ENCODE peak calls at places on chromosomes 1 and 21, in nine cellular contexts. U is lung, P is adipocyte, V is OCI-LY7, E is mammary epithelial cell, R is transverse colon, Y is brain microvascular endothelial cell, S is SK-N-SH, N is kidney epithelial cell. A is an unnamed sample.

GRCh38 chr1:227890451-227891222 is 57.1 kb downstream of the WNT9A start:
- DNase-seq in U (no peak), P (no peak), V (no peak), E (no peak), R (no peak), Y (no peak), S (peak; percentile 20), N (no peak), A (peak; percentile 2)

GRCh38 chr1:216627252-216627651 is 96.0 kb downstream of the ESRRG start:
- DNase-seq in U (no peak), P (no peak), V (no peak), E (no peak), R (no peak), Y (no peak), S (no peak), N (no peak), A (no peak)

GRCh38 chr1:221634606-221635005 is 107.3 kb downstream of the DUSP10 start:
- DNase-seq in U (no peak), P (no peak), V (no peak), E (no peak), R (no peak), Y (no peak), S (no peak), N (no peak), A (no peak)

GRCh38 chr1:51165540-51165939 is 63.5 kb downstream of the C1orf185 start:
- DNase-seq in U (no peak), P (no peak), V (no peak), E (no peak), R (no peak), Y (no peak), S (no peak), N (no peak), A (no peak)

GRCh38 chr1:4654764-4655673 is 610 bp downstream of the AJAP1 start:
- DNase-seq in U (no peak), P (no peak), V (no peak), E (peak; percentile 1), R (no peak), Y (no peak), S (peak; percentile 82), N (no peak), A (no peak)

GRCh38 chr1:23585321-23586022 is 26.2 kb upstream of the ID3 start:
- DNase-seq in U (no peak), P (peak; percentile 97), V (no peak), E (peak; percentile 96), R (no peak), Y (peak; percentile 94), S (no peak), N (peak; percentile 81), A (no peak)

GRCh38 chr1:175129644-175129996 is 62.0 kb downstream of the TNN start:
- DNase-seq in U (no peak), P (no peak), V (no peak), E (no peak), R (no peak), Y (no peak), S (no peak), N (no peak), A (no peak)

GRCh38 chr1:36513676-36514473 is 31.2 kb upstream of the CSF3R start:
- DNase-seq in U (no peak), P (no peak), V (no peak), E (no peak), R (no peak), Y (no peak), S (no peak), N (no peak), A (no peak)

GRCh38 chr1:201447911-201448871 is 20.8 kb downstream of the PHLDA3 start:
- DNase-seq in U (peak; percentile 75), P (peak; percentile 79), V (peak; percentile 77), E (peak; percentile 84), R (peak; percentile 82), Y (peak; percentile 65), S (peak; percentile 80), N (no peak), A (peak; percentile 65)

GRCh38 chr21:27366846-27367245 is 400.0 kb upstream of the ADAMTS5 start:
- DNase-seq in U (no peak), P (no peak), V (no peak), E (no peak), R (no peak), Y (no peak), S (no peak), N (no peak), A (no peak)

GRCh38 chr21:35044770-35045538 is 4.1 kb downstream of the RUNX1 start:
- DNase-seq in U (no peak), P (no peak), V (no peak), E (no peak), R (no peak), Y (no peak), S (no peak), N (no peak), A (no peak)

GRCh38 chr1:43789604-43790288 is 82.4 kb downstream of the ST3GAL3 start:
- DNase-seq in U (no peak), P (no peak), V (no peak), E (peak; percentile 29), R (no peak), Y (no peak), S (no peak), N (no peak), A (no peak)

GRCh38 chr1:109547412-109548320 is 749 bp upstream of the GNAI3 start:
- DNase-seq in U (no peak), P (peak; percentile 63), V (peak; percentile 39), E (peak; percentile 36), R (peak; percentile 47), Y (no peak), S (no peak), N (no peak), A (no peak)

GRCh38 chr1:221076467-221076866 is 197.2 kb downstream of the HLX start:
- DNase-seq in U (no peak), P (peak; percentile 32), V (no peak), E (no peak), R (no peak), Y (no peak), S (no peak), N (no peak), A (no peak)

GRCh38 chr1:1833916-1834325 is 55.7 kb upstream of the NADK start:
- DNase-seq in U (no peak), P (no peak), V (peak; percentile 98), E (no peak), R (no peak), Y (peak; percentile 56), S (no peak), N (peak; percentile 64), A (peak; percentile 68)
- H3K36me3 ChIP-seq in U (no peaks in the 10 kb centered on the region), P (peaks cover 35% of the 10 kb centered on the region), V (peaks cover 86% of the 10 kb centered on the region), E (peaks cover 29% of the 10 kb centered on the region), R (no peaks in the 10 kb centered on the region), Y (peaks cover 47% of the 10 kb centered on the region), S (peaks cover 3% of the 10 kb centered on the region), N (no peaks in the 10 kb centered on the region), A (peaks cover 34% of the 10 kb centered on the region)

GRCh38 chr21:44999972-45000636 is 60.3 kb downstream of the SLX9 start:
- DNase-seq in U (no peak), P (no peak), V (no peak), E (peak; percentile 26), R (no peak), Y (no peak), S (no peak), N (no peak), A (peak; percentile 4)
- H3K36me3 ChIP-seq in U (no peaks in the 10 kb centered on the region), P (no peaks in the 10 kb centered on the region), V (no peaks in the 10 kb centered on the region), E (no peaks in the 10 kb centered on the region), R (no peaks in the 10 kb centered on the region), Y (no peaks in the 10 kb centered on the region), S (no peaks in the 10 kb centered on the region), N (no peaks in the 10 kb centered on the region), A (no peaks in the 10 kb centered on the region)

DNA sequence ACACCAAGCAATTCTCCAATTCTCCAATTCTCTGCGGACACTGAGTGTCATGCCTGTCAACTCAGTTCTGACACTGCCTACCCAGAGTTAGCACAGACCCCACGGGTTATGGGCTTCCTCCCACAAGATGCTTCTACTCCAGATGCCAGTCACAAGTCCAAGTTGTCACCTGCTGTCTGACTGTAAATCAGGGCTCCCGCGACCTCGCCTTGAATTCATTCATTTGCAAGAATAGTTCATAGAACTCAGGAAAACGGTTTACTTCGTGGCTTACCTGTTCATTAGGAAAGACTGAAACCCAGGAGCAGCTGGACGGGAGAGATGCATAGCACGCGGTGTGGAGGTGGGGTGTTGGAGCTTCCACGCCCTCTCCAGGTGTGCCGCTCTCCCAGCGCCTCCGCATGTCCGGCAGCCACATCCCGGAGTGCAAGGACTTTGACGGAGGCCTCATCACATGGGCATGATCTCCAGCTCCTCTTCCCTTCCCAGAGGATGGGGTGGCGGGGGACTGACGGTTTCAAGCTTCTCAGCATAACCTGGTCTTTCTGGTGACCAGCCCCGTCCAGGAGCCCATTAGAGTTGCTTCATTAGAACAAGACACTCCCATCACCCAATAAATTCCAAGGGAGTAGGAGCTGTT is 154.6 kb downstream of the PGBD5 start:
- DNase-seq in U (no peak), P (no peak), V (no peak), E (no peak), R (no peak), Y (no peak), S (no peak), N (no peak), A (no peak)
- H3K36me3 ChIP-seq in U (peaks cover 3% of the 10 kb centered on the region), P (peaks cover 71% of the 10 kb centered on the region), V (peaks cover 26% of the 10 kb centered on the region), E (peaks cover 12% of the 10 kb centered on the region), R (no peaks in the 10 kb centered on the region), Y (peaks cover 16% of the 10 kb centered on the region), S (peaks cover 37% of the 10 kb centered on the region), N (no peaks in the 10 kb centered on the region), A (peaks cover 15% of the 10 kb centered on the region)

GRCh38 chr1:223783676-223784075 is 62.1 kb downstream of the TP53BP2 start:
- DNase-seq in U (no peak), P (no peak), V (no peak), E (no peak), R (no peak), Y (no peak), S (no peak), N (no peak), A (no peak)

GRCh38 chr1:223785808-223786207 is 59.9 kb downstream of the TP53BP2 start:
- DNase-seq in U (no peak), P (no peak), V (no peak), E (no peak), R (no peak), Y (no peak), S (no peak), N (no peak), A (no peak)

GRCh38 chr1:223792046-223792445 is 53.7 kb downstream of the TP53BP2 start:
- DNase-seq in U (no peak), P (no peak), V (no peak), E (no peak), R (no peak), Y (no peak), S (no peak), N (no peak), A (no peak)

GRCh38 chr1:223784541-223784940 is 61.2 kb downstream of the TP53BP2 start:
- DNase-seq in U (no peak), P (no peak), V (no peak), E (no peak), R (no peak), Y (no peak), S (no peak), N (no peak), A (no peak)

DNA sequence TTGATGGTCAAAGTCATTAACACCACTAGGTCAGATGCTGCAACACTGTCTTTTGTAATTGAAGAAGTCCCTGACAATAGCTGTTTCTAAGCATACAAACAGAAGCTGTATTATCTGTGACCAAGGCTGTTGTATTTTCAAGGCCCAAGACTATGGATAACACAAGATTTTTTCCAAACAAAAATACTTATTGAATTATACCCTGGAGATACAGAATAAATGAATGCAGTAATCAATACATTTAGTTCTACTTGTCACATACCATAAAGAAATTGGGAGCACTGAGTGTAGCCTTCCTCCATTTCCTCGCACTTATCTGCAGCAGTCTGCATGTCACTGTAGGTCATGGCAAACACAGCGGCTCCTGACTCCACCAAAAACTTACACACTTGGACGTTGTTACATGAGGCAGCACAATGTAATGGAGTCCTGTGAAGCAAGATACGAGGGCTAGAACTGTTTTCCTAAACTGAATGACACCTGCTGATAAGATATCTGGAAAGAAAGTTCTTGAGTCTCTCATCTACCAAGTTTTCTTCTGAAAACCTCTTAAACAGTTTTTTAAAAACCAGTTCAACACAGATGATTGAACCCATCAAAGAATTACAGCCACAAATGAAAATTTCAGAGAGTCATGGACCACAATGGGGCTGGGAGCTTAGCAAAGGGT is 56.9 kb downstream of the TP53BP2 start:
- DNase-seq in U (no peak), P (no peak), V (no peak), E (no peak), R (no peak), Y (no peak), S (no peak), N (no peak), A (no peak)
- H3K36me3 ChIP-seq in U (peaks cover 35% of the 10 kb centered on the region), P (peaks cover 31% of the 10 kb centered on the region), V (peaks cover 23% of the 10 kb centered on the region), E (peaks cover 3% of the 10 kb centered on the region), R (no peaks in the 10 kb centered on the region), Y (peaks cover 21% of the 10 kb centered on the region), S (peaks cover 47% of the 10 kb centered on the region), N (no peaks in the 10 kb centered on the region), A (peaks cover 13% of the 10 kb centered on the region)

A was measured in BE2C.